ENCODE peak calls at places on chromosomes 12 and 14, in four cellular contexts. U is upper lobe of left lung, H is sigmoid colon, X is stomach. L is an unnamed sample.

GRCh38 chr12:94832780-94833760 is 170.4 kb downstream of the NDUFA12 start:
- DNase-seq in U (peak), H (no peak), X (no peak), L (no peak)

GRCh38 chr14:92601131-92601710 is 87.6 kb downstream of the RIN3 start:
- DNase-seq in U (no peak), H (no peak), X (no peak), L (no peak)

GRCh38 chr14:65709576-65709975 is 297.0 kb downstream of the FUT8 start:
- DNase-seq in U (no peak), H (no peak), X (peak), L (no peak)

GRCh38 chr12:42482086-42482819 is 107.3 kb downstream of the PRICKLE1 start:
- DNase-seq in U (peak), H (peak), X (peak), L (no peak)

GRCh38 chr12:56188786-56189335 is 422 bp downstream of the SMARCC2 start:
- DNase-seq in U (no peak), H (peak), X (no peak), L (no peak)

GRCh38 chr12:113310489-113310888 is 24.4 kb downstream of the SLC8B1 start:
- DNase-seq in U (no peak), H (no peak), X (no peak), L (no peak)

GRCh38 chr12:55743131-55743921 is 404 bp downstream of the GDF11 start:
- DNase-seq in U (peak), H (peak), X (peak), L (no peak)

GRCh38 chr14:98952595-98953325 is 319.2 kb downstream of the BCL11B start:
- DNase-seq in U (no peak), H (peak), X (no peak), L (peak)

GRCh38 chr14:25431211-25432076 is 381.5 kb upstream of the STXBP6 start:
- DNase-seq in U (no peak), H (no peak), X (peak), L (no peak)

GRCh38 chr12:123063535-123063934 is 83.1 kb downstream of the ARL6IP4 start:
- DNase-seq in U (no peak), H (no peak), X (no peak), L (no peak)

GRCh38 chr14:53338192-53338591 is 185.1 kb upstream of the DDHD1 start:
- DNase-seq in U (no peak), H (no peak), X (no peak), L (no peak)

GRCh38 chr14:58353516-58354299 is 42.0 kb upstream of the TOMM20L start:
- DNase-seq in U (no peak), H (no peak), X (no peak), L (no peak)

GRCh38 chr14:57293851-57294837 is 25.4 kb downstream of the AP5M1 start:
- DNase-seq in U (no peak), H (no peak), X (no peak), L (no peak)

GRCh38 chr14:105374389-105374788 is 23.9 kb upstream of the TEX22 start:
- DNase-seq in U (peak), H (no peak), X (no peak), L (no peak)

GRCh38 chr12:105748806-105749600 is 389.8 kb downstream of the NUAK1 start:
- DNase-seq in U (no peak), H (no peak), X (no peak), L (no peak)

GRCh38 chr12:11499802-11500201 is 104.4 kb upstream of the PRB2 start:
- DNase-seq in U (peak), H (no peak), X (no peak), L (no peak)

GRCh38 chr12:11500222-11500860 is 105.0 kb upstream of the PRB2 start:
- DNase-seq in U (peak), H (peak), X (peak), L (no peak)

GRCh38 chr12:11496157-11496851 is 100.9 kb upstream of the PRB2 start:
- DNase-seq in U (no peak), H (no peak), X (no peak), L (no peak)

GRCh38 chr12:11497995-11498394 is 102.6 kb upstream of the PRB2 start:
- DNase-seq in U (no peak), H (no peak), X (no peak), L (no peak)

DNA sequence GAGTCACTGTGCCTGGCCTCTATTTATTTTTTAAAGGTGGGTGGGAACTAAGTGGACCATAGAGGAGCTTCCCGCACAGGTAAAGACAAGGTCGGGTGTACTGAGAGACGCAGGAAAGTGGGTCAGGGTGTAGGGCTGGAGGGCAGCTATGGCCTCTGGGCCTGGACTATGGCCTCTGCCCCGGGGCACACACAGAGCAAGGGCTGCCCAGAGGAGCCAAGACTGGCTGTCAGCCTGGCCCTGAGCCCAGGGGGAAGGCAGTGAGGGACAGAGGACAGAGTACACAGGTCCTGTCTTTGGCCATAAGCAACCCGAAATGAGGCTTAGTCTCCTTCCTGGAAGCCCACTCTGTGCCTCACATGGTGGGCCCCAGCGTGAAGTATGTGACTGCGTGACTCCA is 102.1 kb upstream of the PRB2 start:
- DNase-seq in U (peak), H (no peak), X (no peak), L (no peak)
- H3K27ac ChIP-seq in U (no peak), H (no peak), X (no peak), L (no peak)

DNA sequence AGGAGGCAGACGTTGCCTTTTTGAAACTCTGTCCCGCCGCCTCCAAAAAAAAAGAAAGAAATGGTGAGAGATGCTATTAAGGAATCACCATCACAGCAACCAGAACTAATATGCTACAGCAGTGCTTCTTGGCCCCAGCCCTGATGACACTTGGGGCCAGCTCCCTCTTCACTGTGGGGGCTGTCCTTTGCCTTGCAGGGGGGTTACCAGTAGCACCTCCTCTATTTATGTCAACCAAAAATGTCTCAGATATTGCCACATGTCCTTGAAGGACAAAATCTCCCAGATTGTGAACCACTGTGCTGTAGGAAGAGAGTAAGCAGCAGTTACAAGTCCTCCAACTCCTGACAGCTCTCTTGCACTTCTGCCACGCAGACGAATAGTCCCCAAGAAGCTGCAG is 76.4 kb downstream of the LRRC74A start:
- DNase-seq in U (no peak), H (no peak), X (no peak), L (no peak)
- TF ChIP-seq POLR2AphosphoS5 in U (peak), H (no peak), X (no peak), L (no peak)

GRCh38 chr12:46363582-46364299 is 8.8 kb downstream of the SLC38A2 start:
- DNase-seq in U (no peak), H (no peak), X (no peak), L (no peak)
- H3K4me3 ChIP-seq in U (no peak), H (no peak), X (peak), L (peak)

GRCh38 chr12:103805961-103806360 is 35.1 kb downstream of the NT5DC3 start:
- DNase-seq in U (no peak), H (peak), X (no peak), L (peak)
- H3K27ac ChIP-seq in U (no peak), H (peak), X (peak), L (peak)

L was measured in vagina.